ENCODE peak calls at places on chromosomes 4 and X, in ten cellular contexts. R is NCI-H524; W is activated CD4-positive, alpha-beta T cell treated with anti-CD3 and anti-CD28 coated beads for 24 hours; Z is activated naive CD4-positive, alpha-beta T cell; C is Peyer's patch; G is NCI-H748 treated with DMSO at 0.1 percent for 48 hours; M is T-helper 2 cell; P is activated CD8-positive, alpha-beta T cell treated with anti-CD3 and anti-CD28 coated beads, Interleukin-2, amount 10 ng/mL, durations not matched to agents 7 days and 5 days; X is esophagus muscularis mucosa; V is OCI-LY7. K is an unnamed sample.
A peak's percentile ranks its signal among the peaks of the same experiment; 100 is the strongest.

GRCh38 chrX:66074920-66075879 is 35.3 kb upstream of the VSIG4 start:
- DNase-seq in R (no peak), W (peak; percentile 5), Z (peak; percentile 19), C (peak; percentile 78), G (no peak), M (peak; percentile 78), P (peak; percentile 60), X (no peak), V (no peak), K (no peak)

GRCh38 chr4:113350576-113350975 is 301.1 kb downstream of the ANK2 start:
- DNase-seq in R (no peak), W (no peak), Z (no peak), C (no peak), G (no peak), M (peak; percentile 72), P (no peak), X (no peak), V (no peak), K (no peak)

GRCh38 chrX:46386511-46386910 is 158.7 kb downstream of the ZNF674 start:
- DNase-seq in R (no peak), W (no peak), Z (no peak), C (no peak), G (no peak), M (no peak), P (no peak), X (no peak), V (peak; percentile 2), K (no peak)

GRCh38 chrX:111270339-111270738 is at the start of gene CAPN6:
- DNase-seq in R (no peak), W (no peak), Z (no peak), C (no peak), G (no peak), M (no peak), P (no peak), X (no peak), V (no peak), K (peak; percentile 16)

GRCh38 chr4:150501983-150502382 is 80.0 kb upstream of the MAB21L2 start:
- DNase-seq in R (no peak), W (no peak), Z (no peak), C (no peak), G (no peak), M (no peak), P (no peak), X (no peak), V (no peak), K (no peak)

GRCh38 chrX:51192104-51192503 is 140.5 kb upstream of the NUDT10 start:
- DNase-seq in R (no peak), W (no peak), Z (no peak), C (no peak), G (no peak), M (no peak), P (no peak), X (no peak), V (no peak), K (peak; percentile 65)

GRCh38 chr4:155679343-155679742 is 12.7 kb downstream of the GUCY1A1 start:
- DNase-seq in R (no peak), W (no peak), Z (no peak), C (no peak), G (no peak), M (no peak), P (no peak), X (no peak), V (no peak), K (no peak)

GRCh38 chr4:24033626-24034025 is 143.8 kb upstream of the PPARGC1A start:
- DNase-seq in R (no peak), W (no peak), Z (no peak), C (no peak), G (no peak), M (no peak), P (no peak), X (no peak), V (no peak), K (no peak)

GRCh38 chr4:103108547-103108946 is 8.9 kb upstream of the BDH2 start:
- DNase-seq in R (no peak), W (no peak), Z (no peak), C (no peak), G (no peak), M (no peak), P (no peak), X (no peak), V (no peak), K (no peak)

GRCh38 chr4:106287353-106287969 is 28.5 kb downstream of the TBCK start:
- DNase-seq in R (no peak), W (no peak), Z (no peak), C (no peak), G (no peak), M (no peak), P (no peak), X (no peak), V (no peak), K (no peak)

GRCh38 chr4:4852591-4853362 is 6.7 kb upstream of the MSX1 start:
- DNase-seq in R (peak; percentile 37), W (no peak), Z (no peak), C (no peak), G (no peak), M (peak; percentile 55), P (peak; percentile 43), X (no peak), V (no peak), K (no peak)

GRCh38 chr4:158211288-158211687 is 1.0 kb downstream of the TMEM144 start:
- DNase-seq in R (no peak), W (no peak), Z (no peak), C (peak; percentile 80), G (no peak), M (no peak), P (no peak), X (no peak), V (no peak), K (no peak)

GRCh38 chr4:142408003-142408441 is 438.1 kb downstream of the INPP4B start:
- DNase-seq in R (no peak), W (no peak), Z (no peak), C (no peak), G (no peak), M (no peak), P (no peak), X (no peak), V (no peak), K (no peak)

GRCh38 chrX:2707334-2707760 is 16.3 kb downstream of the CD99 start:
- DNase-seq in R (no peak), W (peak; percentile 27), Z (no peak), C (peak; percentile 91), G (no peak), M (peak; percentile 78), P (peak; percentile 72), X (peak; percentile 95), V (peak; percentile 97), K (peak; percentile 61)

GRCh38 chr4:25769251-25769650 is 93.5 kb downstream of the SEL1L3 start:
- DNase-seq in R (no peak), W (no peak), Z (no peak), C (no peak), G (no peak), M (no peak), P (no peak), X (no peak), V (no peak), K (no peak)

GRCh38 chr4:113823291-113823659 is 61.7 kb upstream of the CAMK2D start:
- DNase-seq in R (no peak), W (no peak), Z (no peak), C (no peak), G (no peak), M (peak; percentile 62), P (no peak), X (no peak), V (no peak), K (no peak)

GRCh38 chr4:146340798-146341197 is 126.5 kb downstream of the REELD1 start:
- DNase-seq in R (no peak), W (no peak), Z (no peak), C (no peak), G (no peak), M (peak; percentile 25), P (no peak), X (no peak), V (peak; percentile 31), K (no peak)

GRCh38 chr4:84583871-84584373 is 995 bp downstream of the CDS1 start:
- DNase-seq in R (no peak), W (no peak), Z (no peak), C (no peak), G (no peak), M (no peak), P (no peak), X (no peak), V (no peak), K (no peak)

GRCh38 chr4:143346208-143346607 is 9.5 kb downstream of the GAB1 start:
- DNase-seq in R (no peak), W (no peak), Z (no peak), C (no peak), G (no peak), M (no peak), P (no peak), X (no peak), V (no peak), K (no peak)

GRCh38 chrX:1719270-1719669 is 104.4 kb downstream of the ASMT start:
- DNase-seq in R (no peak), W (no peak), Z (no peak), C (no peak), G (no peak), M (no peak), P (no peak), X (no peak), V (no peak), K (no peak)

GRCh38 chrX:8846271-8846670 is 45.1 kb upstream of the FAM9A start:
- DNase-seq in R (no peak), W (no peak), Z (no peak), C (no peak), G (no peak), M (no peak), P (no peak), X (no peak), V (no peak), K (no peak)

GRCh38 chr4:168560184-168560834 is 63.5 kb downstream of the PALLD start:
- DNase-seq in R (no peak), W (no peak), Z (no peak), C (no peak), G (peak; percentile 7), M (no peak), P (no peak), X (no peak), V (no peak), K (no peak)

GRCh38 chr4:18441676-18442075 is 420.1 kb upstream of the LCORL start:
- DNase-seq in R (no peak), W (no peak), Z (no peak), C (no peak), G (no peak), M (no peak), P (no peak), X (no peak), V (no peak), K (no peak)

GRCh38 chrX:78168065-78168464 is 28.6 kb upstream of the TAF9B start:
- DNase-seq in R (no peak), W (no peak), Z (no peak), C (no peak), G (no peak), M (peak; percentile 48), P (no peak), X (no peak), V (no peak), K (no peak)

GRCh38 chrX:19882066-19882775 is 5.2 kb downstream of the SH3KBP1 start:
- DNase-seq in R (no peak), W (no peak), Z (no peak), C (no peak), G (no peak), M (no peak), P (no peak), X (no peak), V (no peak), K (no peak)